ENCODE peak calls at places on chromosomes 5 and 9, in seven cellular contexts. One of them, this sample, is unnamed.

GRCh38 chr5:132840896-132841818 is 10.7 kb upstream of the SHROOM1 start:
- DNase-seq in naive thymus-derived CD4-positive, alpha-beta T cell: no peak
- DNase-seq in adrenal gland: no peak
- DNase-seq in pancreas: no peak
- DNase-seq in brain microvascular endothelial cell: no peak
- DNase-seq in effector memory CD4-positive, alpha-beta T cell: no peak
- DNase-seq in endodermal cell: peak; percentile 25
- DNase-seq in this sample: peak; percentile 64

GRCh38 chr9:70563437-70564204 is 149.2 kb upstream of the KLF9 start:
- DNase-seq in naive thymus-derived CD4-positive, alpha-beta T cell: peak; percentile 80
- DNase-seq in brain microvascular endothelial cell: peak; percentile 64
- DNase-seq in adrenal gland: no peak
- DNase-seq in effector memory CD4-positive, alpha-beta T cell: no peak
- DNase-seq in pancreas: no peak
- DNase-seq in endodermal cell: no peak
- DNase-seq in this sample: peak; percentile 25

GRCh38 chr5:176823076-176823481 is 12.7 kb downstream of the UNC5A start:
- DNase-seq in effector memory CD4-positive, alpha-beta T cell: no peak
- DNase-seq in brain microvascular endothelial cell: no peak
- DNase-seq in pancreas: no peak
- DNase-seq in adrenal gland: no peak
- DNase-seq in endodermal cell: no peak
- DNase-seq in naive thymus-derived CD4-positive, alpha-beta T cell: no peak
- DNase-seq in this sample: peak; percentile 13

GRCh38 chr9:122192261-122192875 is 32.7 kb downstream of the MORN5 start:
- DNase-seq in brain microvascular endothelial cell: no peak
- DNase-seq in pancreas: no peak
- DNase-seq in endodermal cell: no peak
- DNase-seq in adrenal gland: no peak
- DNase-seq in effector memory CD4-positive, alpha-beta T cell: no peak
- DNase-seq in naive thymus-derived CD4-positive, alpha-beta T cell: no peak
- DNase-seq in this sample: no peak

GRCh38 chr5:57816108-57816507 is 333.5 kb upstream of the ACTBL2 start:
- DNase-seq in effector memory CD4-positive, alpha-beta T cell: no peak
- DNase-seq in endodermal cell: no peak
- DNase-seq in brain microvascular endothelial cell: peak; percentile 97
- DNase-seq in adrenal gland: no peak
- DNase-seq in naive thymus-derived CD4-positive, alpha-beta T cell: no peak
- DNase-seq in pancreas: no peak
- DNase-seq in this sample: peak; percentile 99

GRCh38 chr9:10525972-10526371 is 86.8 kb downstream of the PTPRD start:
- DNase-seq in pancreas: no peak
- DNase-seq in effector memory CD4-positive, alpha-beta T cell: no peak
- DNase-seq in naive thymus-derived CD4-positive, alpha-beta T cell: no peak
- DNase-seq in brain microvascular endothelial cell: no peak
- DNase-seq in adrenal gland: no peak
- DNase-seq in endodermal cell: no peak
- DNase-seq in this sample: no peak

GRCh38 chr5:168740055-168740820 is 161.1 kb upstream of the PANK3 start:
- DNase-seq in brain microvascular endothelial cell: no peak
- DNase-seq in pancreas: no peak
- DNase-seq in effector memory CD4-positive, alpha-beta T cell: no peak
- DNase-seq in endodermal cell: peak; percentile 15
- DNase-seq in adrenal gland: no peak
- DNase-seq in naive thymus-derived CD4-positive, alpha-beta T cell: no peak
- DNase-seq in this sample: no peak

GRCh38 chr9:117458066-117458465 is 43.2 kb upstream of the ASTN2 start:
- DNase-seq in pancreas: no peak
- DNase-seq in naive thymus-derived CD4-positive, alpha-beta T cell: no peak
- DNase-seq in adrenal gland: no peak
- DNase-seq in endodermal cell: no peak
- DNase-seq in brain microvascular endothelial cell: no peak
- DNase-seq in effector memory CD4-positive, alpha-beta T cell: no peak
- DNase-seq in this sample: no peak

GRCh38 chr5:9500244-9500643 is 45.6 kb downstream of the SEMA5A start:
- DNase-seq in endodermal cell: no peak
- DNase-seq in naive thymus-derived CD4-positive, alpha-beta T cell: no peak
- DNase-seq in pancreas: no peak
- DNase-seq in brain microvascular endothelial cell: no peak
- DNase-seq in effector memory CD4-positive, alpha-beta T cell: no peak
- DNase-seq in adrenal gland: no peak
- DNase-seq in this sample: no peak
- H3K4me3 ChIP-seq in endodermal cell: no peak overlapping the region
- H3K4me3 ChIP-seq in naive thymus-derived CD4-positive, alpha-beta T cell: no peak overlapping the region
- H3K4me3 ChIP-seq in pancreas: no peak overlapping the region
- H3K4me3 ChIP-seq in brain microvascular endothelial cell: no peak overlapping the region
- H3K4me3 ChIP-seq in effector memory CD4-positive, alpha-beta T cell: no peak overlapping the region
- H3K4me3 ChIP-seq in adrenal gland: no peak overlapping the region
- H3K4me3 ChIP-seq in this sample: no peak overlapping the region

GRCh38 chr9:131036071-131036470 is 27.1 kb downstream of the LAMC3 start:
- DNase-seq in brain microvascular endothelial cell: no peak
- DNase-seq in endodermal cell: no peak
- DNase-seq in adrenal gland: no peak
- DNase-seq in naive thymus-derived CD4-positive, alpha-beta T cell: no peak
- DNase-seq in pancreas: no peak
- DNase-seq in effector memory CD4-positive, alpha-beta T cell: no peak
- DNase-seq in this sample: no peak
- H3K27me3 ChIP-seq in brain microvascular endothelial cell: peaks cover 59% of the 10 kb centered on the region
- H3K27me3 ChIP-seq in endodermal cell: no peaks in the 10 kb centered on the region
- H3K27me3 ChIP-seq in adrenal gland: no peaks in the 10 kb centered on the region
- H3K27me3 ChIP-seq in naive thymus-derived CD4-positive, alpha-beta T cell: no peaks in the 10 kb centered on the region
- H3K27me3 ChIP-seq in pancreas: no peaks in the 10 kb centered on the region
- H3K27me3 ChIP-seq in effector memory CD4-positive, alpha-beta T cell: no peaks in the 10 kb centered on the region
- H3K27me3 ChIP-seq in this sample: peaks cover 8% of the 10 kb centered on the region

GRCh38 chr5:150301901-150302300 is 804 bp downstream of the ARSI start:
- DNase-seq in endodermal cell: peak; percentile 72
- DNase-seq in pancreas: no peak
- DNase-seq in naive thymus-derived CD4-positive, alpha-beta T cell: no peak
- DNase-seq in effector memory CD4-positive, alpha-beta T cell: no peak
- DNase-seq in adrenal gland: no peak
- DNase-seq in brain microvascular endothelial cell: no peak
- DNase-seq in this sample: no peak

GRCh38 chr5:150303660-150304411 is 1.1 kb upstream of the ARSI start:
- DNase-seq in adrenal gland: no peak
- DNase-seq in brain microvascular endothelial cell: no peak
- DNase-seq in pancreas: no peak
- DNase-seq in effector memory CD4-positive, alpha-beta T cell: no peak
- DNase-seq in endodermal cell: no peak
- DNase-seq in naive thymus-derived CD4-positive, alpha-beta T cell: no peak
- DNase-seq in this sample: no peak

GRCh38 chr5:150302301-150303069 is at the start of gene ARSI:
- DNase-seq in adrenal gland: no peak
- DNase-seq in pancreas: peak; percentile 43
- DNase-seq in naive thymus-derived CD4-positive, alpha-beta T cell: no peak
- DNase-seq in effector memory CD4-positive, alpha-beta T cell: no peak
- DNase-seq in endodermal cell: peak; percentile 94
- DNase-seq in brain microvascular endothelial cell: no peak
- DNase-seq in this sample: no peak

GRCh38 chr5:150304481-150305081 is 1.9 kb upstream of the ARSI start:
- DNase-seq in pancreas: no peak
- DNase-seq in adrenal gland: no peak
- DNase-seq in naive thymus-derived CD4-positive, alpha-beta T cell: no peak
- DNase-seq in effector memory CD4-positive, alpha-beta T cell: no peak
- DNase-seq in endodermal cell: no peak
- DNase-seq in brain microvascular endothelial cell: no peak
- DNase-seq in this sample: no peak

DNA sequence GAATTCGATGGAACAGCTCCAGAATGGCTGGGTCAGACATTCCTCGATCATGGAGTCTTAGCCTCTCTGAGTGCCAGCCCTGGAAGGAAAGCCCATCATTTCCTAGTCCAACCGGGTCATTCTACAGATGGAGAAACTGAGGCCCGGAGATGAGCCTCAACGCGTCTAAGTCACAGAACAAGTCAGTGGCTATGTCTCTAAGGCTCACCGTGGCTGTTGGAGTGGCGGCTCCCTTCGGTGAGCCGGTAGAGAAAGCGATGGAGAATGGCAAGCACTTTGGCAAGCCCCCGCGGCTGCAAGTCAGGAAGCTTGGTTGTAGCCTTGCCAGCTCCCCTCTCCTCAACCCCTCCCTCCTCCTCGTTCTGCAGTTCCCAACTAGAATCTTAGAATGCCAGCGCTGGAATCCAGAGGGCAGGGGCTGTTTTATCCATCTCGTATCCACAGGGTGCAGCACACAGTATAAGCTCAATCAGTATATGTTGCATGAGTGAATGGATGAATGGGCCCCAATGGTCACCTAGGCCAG is 428 bp upstream of the ARSI start:
- DNase-seq in endodermal cell: no peak
- DNase-seq in pancreas: no peak
- DNase-seq in naive thymus-derived CD4-positive, alpha-beta T cell: no peak
- DNase-seq in effector memory CD4-positive, alpha-beta T cell: no peak
- DNase-seq in brain microvascular endothelial cell: no peak
- DNase-seq in adrenal gland: no peak
- DNase-seq in this sample: no peak
- H3K4me3 ChIP-seq in endodermal cell: peak overlapping the region; percentile 71
- H3K4me3 ChIP-seq in pancreas: no peak overlapping the region
- H3K4me3 ChIP-seq in naive thymus-derived CD4-positive, alpha-beta T cell: no peak overlapping the region
- H3K4me3 ChIP-seq in effector memory CD4-positive, alpha-beta T cell: no peak overlapping the region
- H3K4me3 ChIP-seq in brain microvascular endothelial cell: peak overlapping the region; percentile 50
- H3K4me3 ChIP-seq in adrenal gland: no peak overlapping the region
- H3K4me3 ChIP-seq in this sample: peak overlapping the region; percentile 37

GRCh38 chr9:137298401-137298982 is 3.6 kb downstream of the NRARP start:
- DNase-seq in adrenal gland: no peak
- DNase-seq in pancreas: peak; percentile 58
- DNase-seq in effector memory CD4-positive, alpha-beta T cell: no peak
- DNase-seq in endodermal cell: peak; percentile 63
- DNase-seq in naive thymus-derived CD4-positive, alpha-beta T cell: no peak
- DNase-seq in brain microvascular endothelial cell: peak; percentile 61
- DNase-seq in this sample: no peak
- H3K27me3 ChIP-seq in adrenal gland: peaks cover 26% of the 10 kb centered on the region
- H3K27me3 ChIP-seq in pancreas: no peaks in the 10 kb centered on the region
- H3K27me3 ChIP-seq in effector memory CD4-positive, alpha-beta T cell: peaks cover 48% of the 10 kb centered on the region
- H3K27me3 ChIP-seq in endodermal cell: peaks cover 62% of the 10 kb centered on the region
- H3K27me3 ChIP-seq in naive thymus-derived CD4-positive, alpha-beta T cell: peaks cover 15% of the 10 kb centered on the region
- H3K27me3 ChIP-seq in brain microvascular endothelial cell: no peaks in the 10 kb centered on the region
- H3K27me3 ChIP-seq in this sample: no peaks in the 10 kb centered on the region

DNA sequence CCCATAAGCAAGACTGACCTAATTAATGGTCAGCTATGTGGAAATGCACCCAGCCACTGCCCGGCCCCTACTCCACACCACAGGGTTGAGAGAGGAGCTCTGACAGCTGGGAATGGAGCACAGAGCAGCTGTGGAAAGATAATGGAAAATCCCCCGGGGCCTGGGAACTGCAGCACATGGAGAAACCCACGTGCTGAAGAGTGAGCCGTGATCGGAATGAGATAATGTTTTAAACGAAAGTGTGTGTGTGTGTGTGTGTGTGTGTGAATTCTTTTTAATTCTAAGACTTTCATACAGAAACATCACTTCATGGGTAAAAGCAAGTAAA is 13.1 kb upstream of the SLC12A7 start:
- DNase-seq in endodermal cell: no peak
- DNase-seq in brain microvascular endothelial cell: no peak
- DNase-seq in naive thymus-derived CD4-positive, alpha-beta T cell: no peak
- DNase-seq in effector memory CD4-positive, alpha-beta T cell: no peak
- DNase-seq in pancreas: peak; percentile 71
- DNase-seq in adrenal gland: no peak
- DNase-seq in this sample: no peak
- H3K4me3 ChIP-seq in endodermal cell: no peak overlapping the region
- H3K4me3 ChIP-seq in brain microvascular endothelial cell: no peak overlapping the region
- H3K4me3 ChIP-seq in naive thymus-derived CD4-positive, alpha-beta T cell: no peak overlapping the region
- H3K4me3 ChIP-seq in effector memory CD4-positive, alpha-beta T cell: no peak overlapping the region
- H3K4me3 ChIP-seq in pancreas: no peak overlapping the region
- H3K4me3 ChIP-seq in adrenal gland: no peak overlapping the region
- H3K4me3 ChIP-seq in this sample: no peak overlapping the region

GRCh38 chr5:77632526-77633268 is 5.8 kb downstream of the OTP start:
- DNase-seq in naive thymus-derived CD4-positive, alpha-beta T cell: no peak
- DNase-seq in endodermal cell: peak; percentile 63
- DNase-seq in effector memory CD4-positive, alpha-beta T cell: no peak
- DNase-seq in adrenal gland: no peak
- DNase-seq in pancreas: no peak
- DNase-seq in brain microvascular endothelial cell: no peak
- DNase-seq in this sample: peak; percentile 27

GRCh38 chr5:77630246-77631165 is 8.0 kb downstream of the OTP start:
- DNase-seq in effector memory CD4-positive, alpha-beta T cell: no peak
- DNase-seq in adrenal gland: no peak
- DNase-seq in naive thymus-derived CD4-positive, alpha-beta T cell: no peak
- DNase-seq in brain microvascular endothelial cell: no peak
- DNase-seq in endodermal cell: peak; percentile 90
- DNase-seq in pancreas: peak; percentile 67
- DNase-seq in this sample: no peak

GRCh38 chr5:77628840-77629552 is 9.5 kb downstream of the OTP start:
- DNase-seq in adrenal gland: no peak
- DNase-seq in endodermal cell: peak; percentile 51
- DNase-seq in pancreas: no peak
- DNase-seq in brain microvascular endothelial cell: no peak
- DNase-seq in naive thymus-derived CD4-positive, alpha-beta T cell: no peak
- DNase-seq in effector memory CD4-positive, alpha-beta T cell: no peak
- DNase-seq in this sample: no peak

GRCh38 chr5:77629553-77630245 is 8.8 kb downstream of the OTP start:
- DNase-seq in adrenal gland: no peak
- DNase-seq in effector memory CD4-positive, alpha-beta T cell: no peak
- DNase-seq in pancreas: no peak
- DNase-seq in brain microvascular endothelial cell: no peak
- DNase-seq in naive thymus-derived CD4-positive, alpha-beta T cell: no peak
- DNase-seq in endodermal cell: peak; percentile 77
- DNase-seq in this sample: no peak

GRCh38 chr5:77631166-77631582 is 7.3 kb downstream of the OTP start:
- DNase-seq in adrenal gland: no peak
- DNase-seq in pancreas: no peak
- DNase-seq in naive thymus-derived CD4-positive, alpha-beta T cell: no peak
- DNase-seq in brain microvascular endothelial cell: no peak
- DNase-seq in endodermal cell: no peak
- DNase-seq in effector memory CD4-positive, alpha-beta T cell: no peak
- DNase-seq in this sample: no peak
- H3K27me3 ChIP-seq in adrenal gland: peaks cover 100% of the 10 kb centered on the region
- H3K27me3 ChIP-seq in pancreas: peaks cover 54% of the 10 kb centered on the region
- H3K27me3 ChIP-seq in naive thymus-derived CD4-positive, alpha-beta T cell: peaks cover 29% of the 10 kb centered on the region
- H3K27me3 ChIP-seq in brain microvascular endothelial cell: peaks cover 82% of the 10 kb centered on the region
- H3K27me3 ChIP-seq in endodermal cell: peaks cover 100% of the 10 kb centered on the region
- H3K27me3 ChIP-seq in effector memory CD4-positive, alpha-beta T cell: peaks cover 60% of the 10 kb centered on the region
- H3K27me3 ChIP-seq in this sample: peaks cover 49% of the 10 kb centered on the region

DNA sequence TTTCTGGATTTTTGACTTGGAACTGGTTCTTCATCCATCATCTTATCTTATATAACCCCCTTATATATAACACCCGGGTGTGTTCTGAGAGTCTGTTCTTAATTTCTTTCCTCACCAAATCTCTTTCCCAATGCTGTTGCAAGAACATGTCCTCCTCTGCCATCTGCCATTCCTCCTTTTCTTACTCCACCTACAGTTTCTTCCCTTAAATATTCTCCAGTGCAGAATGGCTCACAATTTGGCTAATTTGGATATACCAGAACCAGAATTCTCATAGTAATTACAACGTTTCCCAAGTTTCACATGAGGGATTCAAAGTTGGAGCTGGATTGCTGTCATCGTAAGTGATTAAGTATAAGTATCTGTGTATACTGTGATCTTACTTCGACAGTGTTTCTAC is 28.0 kb downstream of the SKP2 start:
- DNase-seq in brain microvascular endothelial cell: no peak
- DNase-seq in adrenal gland: no peak
- DNase-seq in pancreas: no peak
- DNase-seq in naive thymus-derived CD4-positive, alpha-beta T cell: no peak
- DNase-seq in effector memory CD4-positive, alpha-beta T cell: no peak
- DNase-seq in endodermal cell: no peak
- DNase-seq in this sample: no peak
- H3K4me3 ChIP-seq in brain microvascular endothelial cell: no peak overlapping the region
- H3K4me3 ChIP-seq in adrenal gland: no peak overlapping the region
- H3K4me3 ChIP-seq in pancreas: no peak overlapping the region
- H3K4me3 ChIP-seq in naive thymus-derived CD4-positive, alpha-beta T cell: no peak overlapping the region
- H3K4me3 ChIP-seq in effector memory CD4-positive, alpha-beta T cell: no peak overlapping the region
- H3K4me3 ChIP-seq in endodermal cell: no peak overlapping the region
- H3K4me3 ChIP-seq in this sample: no peak overlapping the region